ENCODE peak calls at places on chromosomes 6 and 20, in six cellular contexts. One of them, this sample, is unnamed.
A peak's percentile ranks its signal among the peaks of the same experiment; 100 is the strongest.

GRCh38 chr20:3710703-3711417 is 1.5 kb downstream of the SIGLEC1 start:
- DNase-seq in HTR-8/SVneo: peak; percentile 85
- DNase-seq in GM12865: peak; percentile 65
- DNase-seq in hypothalamus: peak; percentile 48
- DNase-seq in Panc1: no peak
- DNase-seq in GM20000: peak; percentile 88
- DNase-seq in this sample: peak; percentile 83

GRCh38 chr20:9989066-9989724 is 45.6 kb upstream of the ANKEF1 start:
- DNase-seq in GM20000: no peak
- DNase-seq in GM12865: no peak
- DNase-seq in hypothalamus: no peak
- DNase-seq in Panc1: no peak
- DNase-seq in HTR-8/SVneo: no peak
- DNase-seq in this sample: no peak

GRCh38 chr6:108343894-108344293 is 49.0 kb downstream of the AFG1L start:
- DNase-seq in HTR-8/SVneo: no peak
- DNase-seq in Panc1: no peak
- DNase-seq in hypothalamus: no peak
- DNase-seq in GM20000: no peak
- DNase-seq in GM12865: no peak
- DNase-seq in this sample: no peak

GRCh38 chr6:57193177-57193576 is 21.1 kb downstream of the BAG2 start:
- DNase-seq in GM20000: no peak
- DNase-seq in GM12865: no peak
- DNase-seq in hypothalamus: no peak
- DNase-seq in HTR-8/SVneo: no peak
- DNase-seq in Panc1: no peak
- DNase-seq in this sample: no peak

GRCh38 chr20:19737025-19737424 is 21.0 kb upstream of the RIN2 start:
- DNase-seq in hypothalamus: no peak
- DNase-seq in Panc1: peak; percentile 56
- DNase-seq in GM20000: no peak
- DNase-seq in HTR-8/SVneo: no peak
- DNase-seq in GM12865: peak; percentile 36
- DNase-seq in this sample: no peak

GRCh38 chr6:158284340-158285210 is 27.7 kb upstream of the TULP4 start:
- DNase-seq in HTR-8/SVneo: no peak
- DNase-seq in hypothalamus: no peak
- DNase-seq in Panc1: no peak
- DNase-seq in GM12865: no peak
- DNase-seq in GM20000: no peak
- DNase-seq in this sample: no peak

GRCh38 chr20:24962510-24962909 is 13.4 kb downstream of the CST7 start:
- DNase-seq in GM20000: no peak
- DNase-seq in GM12865: no peak
- DNase-seq in HTR-8/SVneo: no peak
- DNase-seq in Panc1: no peak
- DNase-seq in hypothalamus: no peak
- DNase-seq in this sample: no peak

GRCh38 chr6:167998206-167998605 is 735 bp downstream of the KIF25 start:
- DNase-seq in HTR-8/SVneo: no peak
- DNase-seq in Panc1: no peak
- DNase-seq in hypothalamus: no peak
- DNase-seq in GM20000: no peak
- DNase-seq in GM12865: no peak
- DNase-seq in this sample: no peak

GRCh38 chr6:43931201-43931600 is 161.2 kb downstream of the VEGFA start:
- DNase-seq in HTR-8/SVneo: no peak
- DNase-seq in GM20000: no peak
- DNase-seq in Panc1: no peak
- DNase-seq in GM12865: no peak
- DNase-seq in hypothalamus: no peak
- DNase-seq in this sample: no peak

GRCh38 chr6:87391334-87391733 is 16.4 kb upstream of the CFAP206 start:
- DNase-seq in Panc1: no peak
- DNase-seq in GM12865: peak; percentile 58
- DNase-seq in GM20000: peak; percentile 48
- DNase-seq in hypothalamus: no peak
- DNase-seq in HTR-8/SVneo: peak; percentile 33
- DNase-seq in this sample: peak; percentile 12

GRCh38 chr6:150751296-150751695 is 114.2 kb upstream of the MTHFD1L start:
- DNase-seq in HTR-8/SVneo: no peak
- DNase-seq in GM12865: no peak
- DNase-seq in hypothalamus: no peak
- DNase-seq in GM20000: no peak
- DNase-seq in Panc1: no peak
- DNase-seq in this sample: no peak

GRCh38 chr20:37245181-37245580 is 16.4 kb downstream of the GHRH start:
- DNase-seq in Panc1: no peak
- DNase-seq in hypothalamus: no peak
- DNase-seq in GM12865: no peak
- DNase-seq in HTR-8/SVneo: no peak
- DNase-seq in GM20000: no peak
- DNase-seq in this sample: no peak

GRCh38 chr20:472889-473292 is 10.6 kb upstream of the TBC1D20 start:
- DNase-seq in GM12865: no peak
- DNase-seq in GM20000: no peak
- DNase-seq in hypothalamus: no peak
- DNase-seq in Panc1: no peak
- DNase-seq in HTR-8/SVneo: no peak
- DNase-seq in this sample: no peak

GRCh38 chr6:78770766-78771165 is 96.6 kb upstream of the IRAK1BP1 start:
- DNase-seq in Panc1: no peak
- DNase-seq in hypothalamus: no peak
- DNase-seq in GM20000: no peak
- DNase-seq in HTR-8/SVneo: no peak
- DNase-seq in GM12865: no peak
- DNase-seq in this sample: no peak

GRCh38 chr6:142756215-142756630 is 188.8 kb downstream of the HIVEP2 start:
- DNase-seq in Panc1: no peak
- DNase-seq in hypothalamus: no peak
- DNase-seq in GM20000: no peak
- DNase-seq in HTR-8/SVneo: peak; percentile 10
- DNase-seq in GM12865: no peak
- DNase-seq in this sample: peak; percentile 22

GRCh38 chr20:38339993-38340392 is 6.3 kb upstream of the LBP start:
- DNase-seq in GM12865: no peak
- DNase-seq in Panc1: no peak
- DNase-seq in GM20000: no peak
- DNase-seq in HTR-8/SVneo: no peak
- DNase-seq in hypothalamus: no peak
- DNase-seq in this sample: no peak

GRCh38 chr6:164216368-164216767 is 801.9 kb downstream of the QKI start:
- DNase-seq in Panc1: no peak
- DNase-seq in HTR-8/SVneo: no peak
- DNase-seq in GM20000: no peak
- DNase-seq in GM12865: no peak
- DNase-seq in hypothalamus: no peak
- DNase-seq in this sample: no peak

GRCh38 chr6:10099086-10099499 is 315.8 kb downstream of the TFAP2A start:
- DNase-seq in GM12865: no peak
- DNase-seq in GM20000: no peak
- DNase-seq in hypothalamus: no peak
- DNase-seq in HTR-8/SVneo: no peak
- DNase-seq in Panc1: no peak
- DNase-seq in this sample: no peak

GRCh38 chr6:21751608-21752007 is 158.1 kb downstream of the SOX4 start:
- DNase-seq in GM20000: no peak
- DNase-seq in hypothalamus: no peak
- DNase-seq in GM12865: no peak
- DNase-seq in HTR-8/SVneo: no peak
- DNase-seq in Panc1: no peak
- DNase-seq in this sample: no peak

GRCh38 chr20:25061821-25062530 is 4.0 kb upstream of the ACSS1 start:
- DNase-seq in HTR-8/SVneo: no peak
- DNase-seq in GM20000: no peak
- DNase-seq in hypothalamus: no peak
- DNase-seq in GM12865: no peak
- DNase-seq in Panc1: no peak
- DNase-seq in this sample: no peak

GRCh38 chr20:35226775-35227681 is 538 bp downstream of the MMP24 start:
- DNase-seq in hypothalamus: no peak
- DNase-seq in Panc1: no peak
- DNase-seq in GM12865: peak; percentile 16
- DNase-seq in GM20000: peak; percentile 62
- DNase-seq in HTR-8/SVneo: peak; percentile 64
- DNase-seq in this sample: peak; percentile 40

GRCh38 chr6:147506704-147507114 is 1.8 kb upstream of the SAMD5 start:
- DNase-seq in GM20000: peak; percentile 78
- DNase-seq in HTR-8/SVneo: peak; percentile 77
- DNase-seq in GM12865: peak; percentile 58
- DNase-seq in Panc1: no peak
- DNase-seq in hypothalamus: peak; percentile 59
- DNase-seq in this sample: peak; percentile 52

GRCh38 chr6:117907600-117908245 is 659 bp downstream of the SLC35F1 start:
- DNase-seq in HTR-8/SVneo: no peak
- DNase-seq in GM12865: no peak
- DNase-seq in hypothalamus: no peak
- DNase-seq in Panc1: no peak
- DNase-seq in GM20000: peak; percentile 49
- DNase-seq in this sample: no peak

GRCh38 chr20:2866236-2866635 is 7.0 kb upstream of the PTPRA start:
- DNase-seq in hypothalamus: no peak
- DNase-seq in GM12865: no peak
- DNase-seq in HTR-8/SVneo: no peak
- DNase-seq in Panc1: no peak
- DNase-seq in GM20000: no peak
- DNase-seq in this sample: no peak

GRCh38 chr6:144179237-144179636 is 28.9 kb downstream of the STX11 start:
- DNase-seq in GM20000: no peak
- DNase-seq in GM12865: no peak
- DNase-seq in hypothalamus: no peak
- DNase-seq in HTR-8/SVneo: no peak
- DNase-seq in Panc1: no peak
- DNase-seq in this sample: no peak

GRCh38 chr6:169893624-169894023 is 142.2 kb downstream of the ERMARD start:
- DNase-seq in HTR-8/SVneo: no peak
- DNase-seq in Panc1: no peak
- DNase-seq in GM20000: no peak
- DNase-seq in GM12865: no peak
- DNase-seq in hypothalamus: no peak
- DNase-seq in this sample: no peak

GRCh38 chr6:35236223-35236622 is 22.5 kb downstream of the SCUBE3 start:
- DNase-seq in HTR-8/SVneo: no peak
- DNase-seq in hypothalamus: no peak
- DNase-seq in GM12865: no peak
- DNase-seq in Panc1: no peak
- DNase-seq in GM20000: no peak
- DNase-seq in this sample: no peak

GRCh38 chr6:150668882-150669476 is 69.3 kb downstream of the PLEKHG1 start:
- DNase-seq in hypothalamus: no peak
- DNase-seq in GM12865: no peak
- DNase-seq in Panc1: no peak
- DNase-seq in HTR-8/SVneo: no peak
- DNase-seq in GM20000: no peak
- DNase-seq in this sample: no peak

GRCh38 chr6:148943451-148943850 is 196.6 kb downstream of the UST start:
- DNase-seq in Panc1: no peak
- DNase-seq in GM12865: no peak
- DNase-seq in hypothalamus: no peak
- DNase-seq in GM20000: no peak
- DNase-seq in HTR-8/SVneo: no peak
- DNase-seq in this sample: no peak

GRCh38 chr6:144741659-144742058 is 456.5 kb downstream of the UTRN start:
- DNase-seq in hypothalamus: no peak
- DNase-seq in GM20000: no peak
- DNase-seq in Panc1: no peak
- DNase-seq in HTR-8/SVneo: no peak
- DNase-seq in GM12865: no peak
- DNase-seq in this sample: no peak

GRCh38 chr6:35052694-35053565 is 88.2 kb downstream of the TCP11 start:
- DNase-seq in Panc1: no peak
- DNase-seq in GM12865: no peak
- DNase-seq in GM20000: no peak
- DNase-seq in hypothalamus: no peak
- DNase-seq in HTR-8/SVneo: no peak
- DNase-seq in this sample: no peak

GRCh38 chr6:81075974-81076373 is 676.5 kb downstream of the TENT5A start:
- DNase-seq in HTR-8/SVneo: no peak
- DNase-seq in GM20000: no peak
- DNase-seq in Panc1: no peak
- DNase-seq in GM12865: peak; percentile 3
- DNase-seq in hypothalamus: no peak
- DNase-seq in this sample: no peak